ENCODE peak calls at places on chromosomes 4 and X, in ten cellular contexts. E is MM.1S, R is astrocyte, P is HFF-Myc, M is breast epithelium, I is cardiac muscle cell, S is endothelial cell, T is fibroblast of villous mesenchyme, L is GM06990, H is fibroblast of pulmonary artery. V is an unnamed sample.

GRCh38 chr4:3321295-3321889 is 28.6 kb downstream of the RGS12 start:
- DNase-seq in E (no peak), R (no peak), P (no peak), M (no peak), I (peak), S (no peak), T (peak), L (no peak), H (no peak), V (no peak)

GRCh38 chr4:76622717-76623116 is 187.7 kb downstream of the SHROOM3 start:
- DNase-seq in E (no peak), R (no peak), P (no peak), M (no peak), I (no peak), S (no peak), T (no peak), L (no peak), H (no peak), V (no peak)

GRCh38 chrX:119762718-119763117 is 4.3 kb downstream of the SOWAHD start:
- DNase-seq in E (peak), R (peak), P (no peak), M (no peak), I (peak), S (no peak), T (no peak), L (no peak), H (no peak), V (no peak)

GRCh38 chr4:110587666-110588285 is 35.1 kb downstream of the PITX2 start:
- DNase-seq in E (no peak), R (no peak), P (no peak), M (no peak), I (no peak), S (no peak), T (no peak), L (no peak), H (no peak), V (no peak)

GRCh38 chr4:169229571-169230028 is 41.2 kb downstream of the SH3RF1 start:
- DNase-seq in E (no peak), R (peak), P (peak), M (no peak), I (peak), S (no peak), T (peak), L (no peak), H (peak), V (no peak)

GRCh38 chr4:184424993-184425758 is 49.2 kb downstream of the IRF2 start:
- DNase-seq in E (no peak), R (no peak), P (no peak), M (peak), I (no peak), S (no peak), T (peak), L (no peak), H (no peak), V (no peak)

GRCh38 chrX:136598631-136599030 is 49.3 kb upstream of the CD40LG start:
- DNase-seq in E (peak), R (no peak), P (no peak), M (no peak), I (no peak), S (no peak), T (no peak), L (no peak), H (no peak), V (no peak)

GRCh38 chrX:45767021-45767491 is 566.4 kb upstream of the DIPK2B start:
- DNase-seq in E (no peak), R (peak), P (no peak), M (no peak), I (peak), S (no peak), T (peak), L (no peak), H (peak), V (no peak)

GRCh38 chrX:105658136-105658535 is 164.2 kb upstream of the NRK start:
- DNase-seq in E (no peak), R (peak), P (no peak), M (no peak), I (peak), S (no peak), T (peak), L (no peak), H (peak), V (no peak)

GRCh38 chrX:2540426-2540942 is 39.7 kb upstream of the DHRSX start:
- DNase-seq in E (no peak), R (no peak), P (no peak), M (no peak), I (peak), S (no peak), T (peak), L (no peak), H (no peak), V (no peak)

GRCh38 chr4:142231787-142232186 is 595.4 kb downstream of the IL15 start:
- DNase-seq in E (no peak), R (no peak), P (no peak), M (no peak), I (no peak), S (no peak), T (no peak), L (no peak), H (no peak), V (no peak)

GRCh38 chr4:171534391-171534790 is 278.8 kb upstream of the GALNTL6 start:
- DNase-seq in E (no peak), R (no peak), P (no peak), M (no peak), I (no peak), S (no peak), T (no peak), L (no peak), H (no peak), V (no peak)

GRCh38 chrX:155962906-155963305 is 34.6 kb upstream of the IL9R start:
- DNase-seq in E (no peak), R (no peak), P (no peak), M (no peak), I (no peak), S (no peak), T (no peak), L (no peak), H (no peak), V (no peak)

GRCh38 chrX:20350598-20350997 is 83.9 kb upstream of the RPS6KA3 start:
- DNase-seq in E (no peak), R (no peak), P (no peak), M (no peak), I (no peak), S (no peak), T (no peak), L (no peak), H (no peak), V (no peak)

GRCh38 chr4:143185253-143186107 is 763 bp downstream of the USP38 start:
- DNase-seq in E (peak), R (no peak), P (no peak), M (no peak), I (peak), S (no peak), T (no peak), L (no peak), H (peak), V (no peak)

GRCh38 chr4:147378780-147379179 is 102.1 kb upstream of the EDNRA start:
- DNase-seq in E (no peak), R (no peak), P (no peak), M (no peak), I (no peak), S (no peak), T (no peak), L (no peak), H (no peak), V (no peak)

GRCh38 chrX:97806238-97806637 is 922.5 kb downstream of the RPA4 start:
- DNase-seq in E (no peak), R (peak), P (no peak), M (no peak), I (no peak), S (no peak), T (no peak), L (no peak), H (no peak), V (no peak)

GRCh38 chrX:46628406-46629371 is 55.1 kb downstream of the CHST7 start:
- DNase-seq in E (peak), R (peak), P (no peak), M (no peak), I (peak), S (no peak), T (peak), L (peak), H (peak), V (no peak)

GRCh38 chrX:139967300-139967699 is 2.0 kb upstream of the CXorf66 start:
- DNase-seq in E (no peak), R (no peak), P (no peak), M (no peak), I (peak), S (no peak), T (peak), L (no peak), H (peak), V (no peak)

GRCh38 chrX:96102997-96103396 is 581.6 kb upstream of the DIAPH2 start:
- DNase-seq in E (no peak), R (no peak), P (no peak), M (no peak), I (no peak), S (no peak), T (no peak), L (no peak), H (no peak), V (no peak)

GRCh38 chr4:15400911-15401671 is 26.7 kb upstream of the C1QTNF7 start:
- DNase-seq in E (peak), R (peak), P (peak), M (peak), I (peak), S (no peak), T (peak), L (no peak), H (peak), V (no peak)

DNA sequence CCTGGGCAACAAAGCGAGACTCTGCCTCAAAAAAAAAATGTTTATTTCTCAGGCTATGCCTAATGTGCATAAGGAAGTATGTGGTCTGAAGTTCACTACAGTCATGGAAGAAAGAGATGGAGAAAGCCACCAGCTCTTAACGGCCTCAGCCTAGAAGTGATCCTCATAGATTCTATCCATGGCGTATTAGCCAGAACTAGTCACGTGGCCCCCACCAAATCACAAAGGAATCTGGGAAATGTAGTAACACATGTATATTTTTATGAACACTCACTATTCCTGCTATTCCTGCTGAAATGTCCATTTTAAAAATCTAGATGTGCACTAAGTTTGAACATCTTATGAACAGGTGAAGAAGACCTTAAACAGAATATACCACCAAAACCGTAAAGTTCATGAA is 33.8 kb downstream of the MTTP start:
- DNase-seq in E (no peak), R (no peak), P (no peak), M (no peak), I (no peak), S (no peak), T (no peak), L (no peak), H (no peak), V (no peak)
- TF ChIP-seq CTCF in E (no peak), R (no peak), P (no peak), M (no peak), I (no peak), S (no peak), T (no peak), L (no peak), H (no peak), V (no peak)

DNA sequence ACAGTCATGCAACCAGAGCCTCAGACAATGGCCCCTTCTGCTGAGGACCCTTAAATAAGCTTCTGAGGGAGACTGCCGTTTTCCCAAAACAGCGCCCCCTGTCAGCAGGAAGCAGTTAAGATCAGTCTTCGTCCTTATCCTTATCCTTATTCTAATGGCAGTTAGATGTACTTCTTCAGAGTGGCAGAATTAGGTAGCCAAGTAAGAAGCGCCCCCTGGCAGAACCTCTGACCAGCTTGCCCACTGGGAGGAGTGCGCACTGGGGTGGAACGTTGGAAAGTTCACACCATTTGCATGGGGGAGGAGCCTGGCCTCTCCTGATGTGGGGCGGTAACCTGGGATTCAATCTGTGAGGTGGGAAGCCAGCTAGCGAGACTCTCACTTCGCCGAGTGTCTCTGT is 133.6 kb upstream of the QRFPR start:
- DNase-seq in E (no peak), R (no peak), P (no peak), M (no peak), I (no peak), S (no peak), T (no peak), L (no peak), H (no peak), V (no peak)
- TF ChIP-seq CTCF in E (no peak), R (no peak), P (peak), M (no peak), I (no peak), S (peak), T (no peak), L (peak), H (no peak), V (no peak)

DNA sequence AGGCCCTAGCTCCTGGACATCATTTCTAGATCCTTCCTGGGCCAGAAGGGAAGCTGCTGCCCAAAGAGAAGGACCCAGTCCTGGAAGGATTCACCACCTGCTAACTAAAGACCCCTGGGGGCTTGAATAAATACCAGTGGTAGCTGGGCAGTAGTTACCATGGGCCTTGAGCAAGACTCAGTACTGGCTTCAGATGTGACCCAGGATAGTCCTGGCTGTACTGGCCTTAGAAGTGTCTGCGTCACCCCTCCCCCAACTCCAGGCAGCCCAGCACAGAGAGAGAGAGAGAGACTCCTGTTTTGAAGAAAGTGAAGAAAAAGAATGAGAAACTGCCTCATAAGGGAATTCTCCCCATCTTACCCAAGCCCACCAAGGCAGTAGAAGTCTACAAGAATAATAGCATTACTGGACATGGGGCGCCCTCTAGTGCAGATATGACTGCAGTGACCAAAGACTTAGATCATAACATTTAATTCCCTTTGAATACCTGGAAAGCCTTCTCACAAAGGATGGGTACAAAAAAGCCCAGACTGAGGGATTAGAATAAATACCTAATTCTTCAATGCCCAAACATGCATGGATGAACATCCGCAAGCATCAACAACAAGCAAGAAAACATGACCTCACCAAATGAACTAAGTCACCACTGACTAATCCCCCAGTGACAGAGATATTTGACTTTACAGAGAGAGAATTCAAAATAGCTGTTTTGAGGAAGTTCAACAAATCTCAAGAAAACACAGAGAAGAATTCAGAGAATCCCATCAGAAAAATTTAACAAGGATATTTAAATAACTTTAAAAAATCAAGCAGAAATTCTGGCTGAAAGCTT is 171.8 kb downstream of the HNRNPD start:
- DNase-seq in E (peak), R (peak), P (no peak), M (no peak), I (peak), S (peak), T (peak), L (no peak), H (peak), V (no peak)
- TF ChIP-seq CTCF in E (peak), R (peak), P (peak), M (no peak), I (peak), S (peak), T (peak), L (peak), H (peak), V (peak)

GRCh38 chrX:25021132-25021498 is 5.3 kb upstream of the ARX start:
- DNase-seq in E (no peak), R (no peak), P (no peak), M (no peak), I (no peak), S (no peak), T (no peak), L (no peak), H (no peak), V (no peak)
- TF ChIP-seq CTCF in E (no peak), R (no peak), P (no peak), M (no peak), I (no peak), S (no peak), T (no peak), L (no peak), H (no peak), V (no peak)

DNA sequence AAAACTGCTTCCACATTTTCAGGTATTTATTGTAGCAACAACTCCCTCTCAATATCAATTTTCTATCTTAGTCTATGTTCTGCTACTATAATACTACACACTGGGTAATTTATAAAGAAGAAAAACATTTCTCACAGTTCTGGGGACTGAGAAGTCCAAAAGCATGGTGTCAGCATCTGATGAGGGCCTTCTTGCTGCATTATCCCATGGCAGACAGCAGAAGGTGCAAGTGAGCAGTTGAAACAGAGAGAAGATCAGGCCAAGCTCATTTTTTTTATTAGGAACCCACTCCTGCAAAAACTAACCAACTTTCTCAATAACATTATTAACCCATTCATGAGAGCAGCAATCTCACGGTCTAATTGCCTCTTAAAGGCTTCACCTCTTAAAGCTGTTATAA is 376.0 kb downstream of the RAB28 start:
- DNase-seq in E (no peak), R (no peak), P (no peak), M (no peak), I (no peak), S (no peak), T (no peak), L (no peak), H (no peak), V (no peak)
- TF ChIP-seq CTCF in E (peak), R (no peak), P (no peak), M (no peak), I (no peak), S (no peak), T (peak), L (no peak), H (peak), V (no peak)